ENCODE peak calls at places on chromosome 18, in eight cellular contexts. V, U, B, K, F, Q, W and X are unnamed samples.

GRCh38 chr18:11506871-11507270 is 102.5 kb upstream of the SLC35G4 start:
- DNase-seq in V (no peak), K (no peak), W (no peak), B (no peak), F (no peak), Q (no peak), U (no peak), X (no peak)

GRCh38 chr18:62759704-62760402 is 44.5 kb downstream of the PHLPP1 start:
- DNase-seq in K (no peak), F (peak), U (no peak), Q (no peak), W (no peak), V (no peak), B (no peak), X (no peak)

GRCh38 chr18:25726278-25726677 is 364.1 kb downstream of the SS18 start:
- DNase-seq in B (no peak), W (no peak), Q (no peak), K (no peak), F (no peak), U (peak), V (no peak), X (no peak)

GRCh38 chr18:3547891-3548615 is 98.1 kb downstream of the TGIF1 start:
- DNase-seq in W (no peak), K (no peak), V (no peak), Q (no peak), U (no peak), B (no peak), F (no peak), X (no peak)

GRCh38 chr18:79765491-79766245 is 32.1 kb upstream of the KCNG2 start:
- DNase-seq in V (no peak), W (no peak), Q (no peak), F (peak), B (no peak), K (no peak), U (peak), X (no peak)

GRCh38 chr18:49560277-49561126 is 1.4 kb upstream of the LIPG start:
- DNase-seq in K (no peak), F (no peak), Q (no peak), V (peak), W (peak), U (peak), B (no peak), X (no peak)

GRCh38 chr18:48839819-48840490 is 110.8 kb downstream of the SMAD7 start:
- DNase-seq in F (no peak), V (peak), B (no peak), W (no peak), K (no peak), Q (no peak), U (peak), X (peak)

GRCh38 chr18:73947180-73947989 is 200.2 kb downstream of the FBXO15 start:
- DNase-seq in F (no peak), B (no peak), W (no peak), K (no peak), V (no peak), U (no peak), Q (no peak), X (no peak)

GRCh38 chr18:48359626-48360025 is 49.6 kb downstream of the ZBTB7C start:
- DNase-seq in U (no peak), F (no peak), W (no peak), K (no peak), Q (no peak), V (no peak), B (no peak), X (no peak)

GRCh38 chr18:2654828-2655152 is 736 bp upstream of the SMCHD1 start:
- DNase-seq in B (no peak), U (no peak), F (no peak), K (peak), W (no peak), Q (no peak), V (no peak), X (no peak)

GRCh38 chr18:44518666-44519065 is 162.0 kb upstream of the SETBP1 start:
- DNase-seq in Q (no peak), K (no peak), U (no peak), W (no peak), F (no peak), B (no peak), V (no peak), X (no peak)

GRCh38 chr18:35458677-35459441 is 38.9 kb downstream of the INO80C start:
- DNase-seq in W (no peak), U (no peak), V (peak), K (no peak), B (no peak), Q (no peak), F (peak), X (no peak)

GRCh38 chr18:62957885-62958472 is 242.6 kb downstream of the PHLPP1 start:
- DNase-seq in B (peak), K (no peak), Q (no peak), U (peak), F (peak), V (no peak), W (peak), X (no peak)

GRCh38 chr18:2707559-2708168 is 52.1 kb downstream of the SMCHD1 start:
- DNase-seq in W (no peak), F (no peak), K (no peak), U (no peak), Q (no peak), V (no peak), B (no peak), X (no peak)

GRCh38 chr18:74281639-74282358 is 10.0 kb downstream of the CYB5A start:
- DNase-seq in F (no peak), Q (no peak), W (no peak), B (no peak), K (no peak), U (no peak), V (no peak), X (no peak)

GRCh38 chr18:24015897-24016631 is 1.5 kb downstream of the TTC39C start:
- DNase-seq in W (no peak), Q (no peak), K (no peak), U (no peak), V (no peak), B (no peak), F (no peak), X (peak)

GRCh38 chr18:51211552-51211951 is 14.1 kb upstream of the MEX3C start:
- DNase-seq in W (peak), K (no peak), U (no peak), Q (no peak), F (peak), V (no peak), B (no peak), X (no peak)

GRCh38 chr18:39564716-39565115 is 1999.1 kb upstream of the CELF4 start:
- DNase-seq in V (no peak), W (no peak), K (no peak), F (no peak), Q (no peak), B (no peak), U (no peak), X (no peak)

GRCh38 chr18:49566217-49566616 is 4.4 kb downstream of the LIPG start:
- DNase-seq in Q (no peak), V (no peak), B (no peak), F (no peak), U (no peak), W (no peak), K (no peak), X (no peak)

GRCh38 chr18:7147399-7147798 is 29.8 kb upstream of the LAMA1 start:
- DNase-seq in U (peak), Q (no peak), K (no peak), V (no peak), B (no peak), F (no peak), W (no peak), X (no peak)

GRCh38 chr18:47936975-47937374 is 6.5 kb upstream of the SMAD2 start:
- DNase-seq in V (no peak), F (no peak), U (no peak), K (no peak), Q (no peak), W (no peak), B (no peak), X (no peak)

GRCh38 chr18:68623342-68623741 is 91.6 kb downstream of the TMX3 start:
- DNase-seq in K (no peak), U (peak), B (peak), Q (no peak), F (peak), W (peak), V (no peak), X (peak)

GRCh38 chr18:77766421-77766820 is 516.8 kb downstream of the GALR1 start:
- DNase-seq in B (no peak), V (no peak), K (no peak), U (no peak), F (no peak), Q (no peak), W (no peak), X (no peak)

GRCh38 chr18:44792456-44793080 is 111.9 kb downstream of the SETBP1 start:
- DNase-seq in V (no peak), Q (no peak), W (no peak), U (no peak), B (no peak), F (peak), K (no peak), X (no peak)

GRCh38 chr18:39835303-39836030 is 2119.6 kb upstream of the PIK3C3 start:
- DNase-seq in U (no peak), F (peak), W (no peak), B (no peak), K (no peak), V (no peak), Q (no peak), X (no peak)